ENCODE peak calls at places on chromosomes 7 and 10, in seven cellular contexts. One of them, this sample, is unnamed.

GRCh38 chr10:53357587-53357986 is 585.0 kb upstream of the MBL2 start:
- DNase-seq in H9: no peak
- DNase-seq in mesendoderm: peak
- DNase-seq in IMR-90: no peak
- DNase-seq in neuronal stem cell: no peak
- DNase-seq in mesenchymal stem cell: no peak
- DNase-seq in H1: no peak
- DNase-seq in this sample: no peak

GRCh38 chr10:131902691-131903090 is 1.9 kb downstream of the PPP2R2D start:
- DNase-seq in H9: no peak
- DNase-seq in mesendoderm: no peak
- DNase-seq in IMR-90: no peak
- DNase-seq in neuronal stem cell: no peak
- DNase-seq in mesenchymal stem cell: no peak
- DNase-seq in H1: no peak
- DNase-seq in this sample: no peak

GRCh38 chr7:38476764-38477163 is 154.4 kb downstream of the AMPH start:
- DNase-seq in H9: no peak
- DNase-seq in mesendoderm: peak
- DNase-seq in IMR-90: no peak
- DNase-seq in neuronal stem cell: no peak
- DNase-seq in mesenchymal stem cell: no peak
- DNase-seq in H1: no peak
- DNase-seq in this sample: no peak

GRCh38 chr10:75014516-75015230 is 96.8 kb upstream of the SAMD8 start:
- DNase-seq in H9: no peak
- DNase-seq in mesendoderm: no peak
- DNase-seq in IMR-90: no peak
- DNase-seq in neuronal stem cell: no peak
- DNase-seq in mesenchymal stem cell: no peak
- DNase-seq in H1: no peak
- DNase-seq in this sample: no peak

GRCh38 chr7:39666562-39666961 is 43.2 kb downstream of the RALA start:
- DNase-seq in H9: no peak
- DNase-seq in mesendoderm: no peak
- DNase-seq in IMR-90: no peak
- DNase-seq in neuronal stem cell: peak
- DNase-seq in mesenchymal stem cell: no peak
- DNase-seq in H1: no peak
- DNase-seq in this sample: no peak

GRCh38 chr7:27607210-27607606 is 55.5 kb downstream of the HIBADH start:
- DNase-seq in H9: no peak
- DNase-seq in mesendoderm: no peak
- DNase-seq in IMR-90: no peak
- DNase-seq in neuronal stem cell: no peak
- DNase-seq in mesenchymal stem cell: no peak
- DNase-seq in H1: no peak
- DNase-seq in this sample: no peak

GRCh38 chr7:129273936-129274335 is 49.1 kb downstream of the AHCYL2 start:
- DNase-seq in H9: no peak
- DNase-seq in mesendoderm: no peak
- DNase-seq in IMR-90: no peak
- DNase-seq in neuronal stem cell: no peak
- DNase-seq in mesenchymal stem cell: no peak
- DNase-seq in H1: no peak
- DNase-seq in this sample: no peak

GRCh38 chr7:113730309-113730955 is 188.4 kb downstream of the PPP1R3A start:
- DNase-seq in H9: no peak
- DNase-seq in mesendoderm: no peak
- DNase-seq in IMR-90: peak
- DNase-seq in neuronal stem cell: no peak
- DNase-seq in mesenchymal stem cell: peak
- DNase-seq in H1: no peak
- DNase-seq in this sample: no peak

GRCh38 chr7:94272821-94273583 is 121.7 kb upstream of the COL1A2 start:
- DNase-seq in H9: no peak
- DNase-seq in mesendoderm: no peak
- DNase-seq in IMR-90: peak
- DNase-seq in neuronal stem cell: no peak
- DNase-seq in mesenchymal stem cell: no peak
- DNase-seq in H1: no peak
- DNase-seq in this sample: peak

GRCh38 chr10:131226831-131227740 is 84.4 kb downstream of the TCERG1L start:
- DNase-seq in H9: no peak
- DNase-seq in mesendoderm: no peak
- DNase-seq in IMR-90: no peak
- DNase-seq in neuronal stem cell: no peak
- DNase-seq in mesenchymal stem cell: no peak
- DNase-seq in H1: no peak
- DNase-seq in this sample: no peak

GRCh38 chr7:150448789-150449147 is 1.7 kb upstream of the GIMAP8 start:
- DNase-seq in H9: peak
- DNase-seq in mesendoderm: peak
- DNase-seq in IMR-90: peak
- DNase-seq in neuronal stem cell: peak
- DNase-seq in mesenchymal stem cell: peak
- DNase-seq in H1: peak
- DNase-seq in this sample: peak

DNA sequence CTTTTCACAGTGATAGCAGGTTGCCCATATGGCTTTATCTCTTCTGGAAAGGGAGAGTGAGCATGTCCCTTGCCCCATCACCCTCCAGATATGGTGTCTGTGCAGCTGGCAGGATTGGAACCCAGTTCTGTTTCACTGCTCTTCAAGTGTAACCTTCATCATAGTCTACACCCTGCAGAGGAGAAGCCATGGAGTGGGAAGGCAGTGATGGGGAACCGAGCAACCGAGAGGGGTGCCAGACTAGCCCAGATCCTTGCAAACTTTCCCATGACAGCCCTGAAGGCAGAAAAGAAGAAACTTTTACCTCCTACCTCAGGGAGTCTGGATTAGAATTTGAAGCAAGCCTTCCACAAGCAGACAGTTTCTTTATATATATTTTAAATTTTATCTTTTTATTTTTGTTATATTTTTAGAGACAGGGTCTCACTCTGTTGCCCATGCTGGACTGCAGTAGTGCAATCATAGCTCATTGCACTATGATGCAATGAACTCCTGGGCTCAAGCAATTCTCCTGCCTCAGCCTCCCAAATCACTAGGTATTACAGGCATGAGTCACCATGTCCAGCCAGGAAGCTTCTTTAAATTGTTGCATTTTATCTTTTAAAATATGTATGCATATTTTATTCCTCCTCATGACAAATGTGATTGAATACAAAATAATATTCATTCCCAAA is 133.3 kb downstream of the KCNMA1 start:
- DNase-seq in H9: no peak
- DNase-seq in mesendoderm: no peak
- DNase-seq in IMR-90: peak
- DNase-seq in neuronal stem cell: no peak
- DNase-seq in mesenchymal stem cell: peak
- DNase-seq in H1: no peak
- DNase-seq in this sample: no peak
- H2BK5ac ChIP-seq in H9: no peak
- H2BK5ac ChIP-seq in mesendoderm: no peak
- H2BK5ac ChIP-seq in IMR-90: peak
- H2BK5ac ChIP-seq in neuronal stem cell: no peak
- H2BK5ac ChIP-seq in mesenchymal stem cell: no peak
- H2BK5ac ChIP-seq in H1: no peak
- H2BK5ac ChIP-seq in this sample: peak

DNA sequence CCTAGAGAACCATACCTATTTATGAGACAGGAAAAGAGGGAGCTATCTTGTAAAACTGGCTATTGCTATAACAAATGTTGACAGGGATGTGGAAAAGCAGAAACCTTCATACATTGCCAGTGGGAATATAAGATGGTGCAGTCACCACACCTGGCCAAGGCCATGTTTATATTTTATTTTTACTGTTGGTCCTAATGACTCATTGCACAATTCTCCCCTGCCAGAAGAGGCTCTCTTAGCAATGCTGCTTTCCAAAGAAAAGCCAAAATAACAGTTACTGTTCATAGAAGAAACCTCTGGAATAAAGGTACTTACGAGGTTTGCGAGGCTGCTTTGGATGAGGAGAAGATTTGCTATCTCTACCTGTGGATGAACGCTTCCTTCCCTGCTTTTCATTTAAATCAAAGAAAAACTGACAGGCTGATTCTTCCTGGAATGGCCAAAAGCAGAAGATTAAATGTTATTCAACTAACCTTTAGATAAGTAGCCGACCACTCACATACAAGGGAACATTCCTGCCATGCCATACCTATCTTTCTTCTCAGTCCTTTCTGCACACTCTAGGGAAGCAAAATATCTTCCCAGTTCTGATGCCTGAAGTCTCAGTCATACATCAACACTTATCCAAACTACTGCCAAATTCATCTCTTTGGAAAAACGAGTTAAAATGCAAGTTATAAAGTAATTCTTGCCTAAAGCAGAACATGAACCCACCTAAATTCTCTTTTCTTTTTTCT is 16.3 kb upstream of the CHUK start:
- DNase-seq in H9: no peak
- DNase-seq in mesendoderm: no peak
- DNase-seq in IMR-90: peak
- DNase-seq in neuronal stem cell: no peak
- DNase-seq in mesenchymal stem cell: no peak
- DNase-seq in H1: no peak
- DNase-seq in this sample: peak
- H2BK5ac ChIP-seq in H9: no peak
- H2BK5ac ChIP-seq in mesendoderm: no peak
- H2BK5ac ChIP-seq in IMR-90: no peak
- H2BK5ac ChIP-seq in neuronal stem cell: no peak
- H2BK5ac ChIP-seq in mesenchymal stem cell: no peak
- H2BK5ac ChIP-seq in H1: no peak
- H2BK5ac ChIP-seq in this sample: no peak

DNA sequence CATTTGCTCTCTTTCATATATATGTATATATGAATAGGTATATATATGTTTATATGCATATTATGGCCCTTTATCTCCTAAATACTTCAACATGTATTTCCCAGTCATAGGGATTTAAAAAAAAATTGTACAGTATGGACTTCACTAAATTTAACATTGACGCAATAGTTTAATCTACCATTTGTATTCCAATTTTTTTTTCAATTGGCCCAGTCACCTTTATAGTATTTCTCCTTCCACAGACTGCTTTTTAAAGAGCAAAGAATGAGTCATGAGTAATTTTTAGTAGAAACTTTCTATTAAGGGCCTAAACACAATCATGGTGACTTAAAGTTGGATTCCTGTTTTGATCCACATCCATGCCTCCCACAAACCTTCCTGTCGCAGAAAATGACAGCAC is 20.5 kb downstream of the CCSER2 start:
- DNase-seq in H9: no peak
- DNase-seq in mesendoderm: no peak
- DNase-seq in IMR-90: peak
- DNase-seq in neuronal stem cell: no peak
- DNase-seq in mesenchymal stem cell: peak
- DNase-seq in H1: no peak
- DNase-seq in this sample: no peak
- H2BK5ac ChIP-seq in H9: no peak
- H2BK5ac ChIP-seq in mesendoderm: no peak
- H2BK5ac ChIP-seq in IMR-90: peak
- H2BK5ac ChIP-seq in neuronal stem cell: no peak
- H2BK5ac ChIP-seq in mesenchymal stem cell: no peak
- H2BK5ac ChIP-seq in H1: no peak
- H2BK5ac ChIP-seq in this sample: no peak

GRCh38 chr7:50261593-50261992 is 42.9 kb upstream of the IKZF1 start:
- DNase-seq in H9: no peak
- DNase-seq in mesendoderm: no peak
- DNase-seq in IMR-90: no peak
- DNase-seq in neuronal stem cell: no peak
- DNase-seq in mesenchymal stem cell: no peak
- DNase-seq in H1: no peak
- DNase-seq in this sample: no peak
- H2BK5ac ChIP-seq in H9: no peak
- H2BK5ac ChIP-seq in mesendoderm: no peak
- H2BK5ac ChIP-seq in IMR-90: no peak
- H2BK5ac ChIP-seq in neuronal stem cell: no peak
- H2BK5ac ChIP-seq in mesenchymal stem cell: no peak
- H2BK5ac ChIP-seq in H1: no peak
- H2BK5ac ChIP-seq in this sample: no peak

This sample was measured in trophoblast cell.